ENCODE peak calls at places on chromosomes 3 and 15, in six cellular contexts. B is naive thymus-derived CD4-positive, alpha-beta T cell; W is CD8-positive, alpha-beta T cell; G is GM23338; C is right cardiac atrium; D is RWPE2. E is an unnamed sample.
A peak's percentile ranks its signal among the peaks of the same experiment; 100 is the strongest.

GRCh38 chr15:23648920-23649515 is 1.4 kb upstream of the MAGEL2 start:
- ATAC-seq in G (peak; percentile 43), W (no peak), C (peak; percentile 47), B (no peak), D (peak; percentile 70), E (no peak)

GRCh38 chr3:160129459-160130061 is 95.7 kb upstream of the C3orf80 start:
- ATAC-seq in D (peak; percentile 91), B (peak; percentile 84), C (peak; percentile 87), W (no peak), G (no peak), E (peak; percentile 28)

GRCh38 chr3:45462522-45463262 is 74.3 kb downstream of the LARS2 start:
- ATAC-seq in C (no peak), G (peak; percentile 25), W (peak; percentile 62), B (no peak), D (no peak), E (no peak)

GRCh38 chr3:105067361-105067760 is 299.3 kb upstream of the ALCAM start:
- ATAC-seq in C (no peak), W (no peak), G (no peak), B (no peak), D (no peak), E (no peak)

GRCh38 chr15:58460872-58461271 is 29.1 kb downstream of the LIPC start:
- ATAC-seq in B (no peak), C (no peak), D (no peak), W (no peak), G (no peak), E (no peak)

GRCh38 chr15:66233487-66234415 is 19.8 kb downstream of the MEGF11 start:
- ATAC-seq in G (peak; percentile 67), B (peak; percentile 18), D (peak; percentile 60), W (no peak), C (no peak), E (no peak)

GRCh38 chr15:49570672-49571071 is 49.9 kb downstream of the FAM227B start:
- ATAC-seq in C (no peak), D (no peak), G (no peak), B (no peak), W (no peak), E (no peak)

GRCh38 chr3:67808906-67809305 is 154.5 kb upstream of the SUCLG2 start:
- ATAC-seq in C (no peak), W (no peak), G (no peak), B (no peak), D (no peak), E (no peak)

GRCh38 chr3:39107874-39108308 is 411 bp downstream of the TTC21A start:
- ATAC-seq in G (peak; percentile 52), C (peak; percentile 2), D (peak; percentile 1), B (peak; percentile 18), W (peak; percentile 34), E (peak; percentile 26)

GRCh38 chr15:64997911-64998310 is 8.2 kb upstream of the SPG21 start:
- ATAC-seq in D (no peak), B (no peak), G (no peak), W (no peak), C (no peak), E (no peak)

GRCh38 chr3:98528474-98529346 is 3.1 kb upstream of the GPR15 start:
- ATAC-seq in G (peak; percentile 34), D (no peak), C (no peak), W (no peak), B (no peak), E (no peak)

GRCh38 chr3:108985844-108986243 is 32.2 kb upstream of the GUCA1C start:
- ATAC-seq in D (no peak), B (no peak), C (no peak), G (no peak), W (no peak), E (no peak)

GRCh38 chr3:109902549-109902948 is 565.2 kb upstream of the DPPA4 start:
- ATAC-seq in W (no peak), G (no peak), D (no peak), C (no peak), B (no peak), E (no peak)

GRCh38 chr3:167067844-167068161 is 312.3 kb downstream of the ZBBX start:
- ATAC-seq in C (no peak), G (no peak), W (no peak), B (no peak), D (no peak), E (no peak)

GRCh38 chr3:62368705-62369475 is 4.5 kb downstream of the FEZF2 start:
- ATAC-seq in G (peak; percentile 43), C (peak; percentile 34), D (no peak), W (no peak), B (no peak), E (no peak)

GRCh38 chr15:30882861-30883433 is 20.8 kb upstream of the FAN1 start:
- ATAC-seq in W (peak; percentile 75), B (peak; percentile 76), C (no peak), G (no peak), D (peak; percentile 42), E (no peak)

GRCh38 chr3:172666181-172666872 is 44.5 kb downstream of the NCEH1 start:
- ATAC-seq in W (no peak), G (peak; percentile 29), B (no peak), C (peak; percentile 29), D (no peak), E (no peak)

GRCh38 chr15:38226867-38227266 is 25.8 kb upstream of the SPRED1 start:
- ATAC-seq in D (peak; percentile 90), W (no peak), C (peak; percentile 89), G (no peak), B (no peak), E (no peak)

GRCh38 chr3:114899186-114899931 is 247.7 kb downstream of the ZBTB20 start:
- ATAC-seq in W (no peak), D (no peak), G (no peak), B (no peak), C (peak; percentile 51), E (no peak)

GRCh38 chr3:169624533-169624972 is 39.0 kb downstream of the MECOM start:
- ATAC-seq in W (no peak), D (no peak), B (no peak), C (peak; percentile 53), G (peak; percentile 52), E (peak; percentile 9)

GRCh38 chr3:179067291-179067690 is 4.3 kb downstream of the ZMAT3 start:
- ATAC-seq in D (no peak), W (no peak), B (no peak), G (no peak), C (no peak), E (no peak)

GRCh38 chr15:81865850-81866537 is 179.8 kb downstream of the MEX3B start:
- ATAC-seq in C (no peak), G (no peak), B (no peak), D (no peak), W (no peak), E (no peak)

GRCh38 chr15:100941536-100941935 is 22.4 kb downstream of the LRRK1 start:
- ATAC-seq in W (no peak), G (no peak), C (no peak), B (peak; percentile 65), D (peak; percentile 33), E (no peak)

GRCh38 chr3:86950717-86951116 is 40.2 kb downstream of the VGLL3 start:
- ATAC-seq in C (no peak), W (no peak), D (no peak), G (no peak), B (no peak), E (no peak)

GRCh38 chr15:72304596-72304995 is 15.4 kb downstream of the CELF6 start:
- ATAC-seq in C (no peak), D (no peak), G (no peak), B (no peak), W (no peak), E (no peak)

GRCh38 chr3:100270218-100270588 is 9.4 kb downstream of the TBC1D23 start:
- ATAC-seq in W (no peak), G (no peak), D (peak; percentile 56), C (no peak), B (no peak), E (no peak)

GRCh38 chr3:44114142-44114541 is 127.5 kb upstream of the TOPAZ1 start:
- ATAC-seq in W (no peak), C (peak; percentile 68), G (peak; percentile 98), B (no peak), D (no peak), E (no peak)

GRCh38 chr3:139281512-139282196 is 62.2 kb upstream of the MRPS22 start:
- ATAC-seq in C (no peak), W (no peak), G (no peak), B (no peak), D (peak; percentile 53), E (no peak)

GRCh38 chr3:137709011-137709601 is 55.0 kb upstream of the SOX14 start:
- ATAC-seq in G (peak; percentile 53), W (no peak), D (no peak), C (no peak), B (no peak), E (no peak)

GRCh38 chr3:2741520-2741919 is 368.7 kb downstream of the IL5RA start:
- ATAC-seq in D (no peak), W (no peak), G (no peak), C (no peak), B (no peak), E (no peak)

GRCh38 chr15:36933239-36933990 is 166.9 kb downstream of the MEIS2 start:
- ATAC-seq in W (no peak), G (no peak), B (no peak), C (no peak), D (no peak), E (no peak)

GRCh38 chr3:72586694-72587093 is 261.6 kb downstream of the SHQ1 start:
- ATAC-seq in D (no peak), W (no peak), B (no peak), G (no peak), C (no peak), E (no peak)
- H3K27me3 ChIP-seq in D (no peaks in the 10 kb centered on the region), W (no peaks in the 10 kb centered on the region), B (no peaks in the 10 kb centered on the region), G (no peaks in the 10 kb centered on the region), C (no peaks in the 10 kb centered on the region), E (no peaks in the 10 kb centered on the region)

GRCh38 chr3:15983232-15983631 is 185.5 kb upstream of the ANKRD28 start:
- ATAC-seq in B (no peak), G (no peak), W (no peak), C (no peak), D (peak; percentile 72), E (no peak)
- H3K27ac ChIP-seq in B (no peak overlapping the region), G (no peak overlapping the region), W (no peak overlapping the region), C (peak overlapping the region; percentile 34), D (peak overlapping the region; percentile 93), E (no peak overlapping the region)

DNA sequence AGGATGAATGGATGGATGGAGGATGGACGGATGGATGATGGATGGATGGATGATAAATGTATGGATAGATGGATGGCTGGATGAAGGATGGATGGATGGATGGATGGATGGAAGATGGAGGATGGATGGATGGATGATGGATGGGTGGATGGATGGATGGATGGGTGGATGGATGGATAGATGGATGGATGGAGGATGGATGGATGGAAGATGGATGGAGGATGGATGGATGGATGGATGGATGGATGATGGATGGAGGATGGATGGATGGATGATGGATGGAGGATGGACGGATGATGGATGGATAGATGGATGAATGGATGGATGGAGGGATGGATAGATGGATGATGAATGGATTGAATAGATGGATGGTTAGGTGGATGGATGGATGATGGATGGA is 210.6 kb upstream of the IGF1R start:
- ATAC-seq in D (no peak), C (no peak), B (no peak), G (no peak), W (no peak), E (no peak)
- H3K27me3 ChIP-seq in D (no peaks in the 10 kb centered on the region), C (no peaks in the 10 kb centered on the region), B (no peaks in the 10 kb centered on the region), G (no peaks in the 10 kb centered on the region), W (no peaks in the 10 kb centered on the region), E (peaks cover 16% of the 10 kb centered on the region)

DNA sequence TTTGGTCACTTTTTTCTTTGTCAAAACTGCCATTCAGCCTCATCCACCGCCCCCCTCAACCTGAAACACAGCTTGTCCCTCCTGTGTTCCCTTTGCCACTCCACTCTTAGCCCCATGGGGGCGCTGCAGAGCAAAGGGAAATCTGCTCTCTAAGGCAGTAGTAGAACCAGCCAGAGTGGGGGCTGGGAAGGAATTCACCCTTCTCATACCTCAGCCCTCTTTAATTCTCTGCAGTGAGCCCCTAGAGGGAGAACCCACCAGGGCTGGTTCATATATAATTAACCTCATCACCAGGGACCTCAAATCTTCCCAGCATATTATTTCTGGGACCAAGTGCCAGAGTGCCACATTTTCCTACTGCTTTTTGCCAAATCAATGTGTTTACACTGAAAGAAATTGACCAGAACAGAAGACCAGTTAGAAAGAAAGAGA is 2.8 kb upstream of the BCL6 start:
- ATAC-seq in B (peak; percentile 68), C (peak; percentile 46), D (peak; percentile 45), W (peak; percentile 42), G (peak; percentile 65), E (peak; percentile 26)
- H3K27ac ChIP-seq in B (no peak overlapping the region), C (peak overlapping the region; percentile 50), D (no peak overlapping the region), W (no peak overlapping the region), G (peak overlapping the region; percentile 0), E (peak overlapping the region; percentile 88)

E was measured in gastroesophageal sphincter.